ENCODE peak calls at places on chromosomes 4 and X, in seven cellular contexts. M, N, H, D, C, G and J are unnamed samples.

GRCh38 chr4:145058256-145058655 is 39.7 kb downstream of the ANAPC10 start:
- DNase-seq in C (no peak), H (no peak), N (no peak), G (no peak), D (no peak), M (no peak), J (no peak)

GRCh38 chr4:105509291-105509690 is 35.4 kb upstream of the PPA2 start:
- DNase-seq in M (no peak), N (no peak), D (no peak), C (no peak), H (no peak), G (no peak), J (no peak)

GRCh38 chr4:71229477-71230257 is 109.2 kb upstream of the SLC4A4 start:
- DNase-seq in N (peak; percentile 18), D (no peak), G (no peak), M (peak; percentile 13), C (peak; percentile 66), H (peak; percentile 34), J (no peak)

GRCh38 chr4:173013232-173013932 is 155.2 kb upstream of the GALNT7 start:
- DNase-seq in C (peak; percentile 45), N (no peak), H (peak; percentile 59), D (peak; percentile 50), M (peak; percentile 68), G (peak; percentile 38), J (no peak)

GRCh38 chrX:115018944-115019343 is 1.5 kb upstream of the IL13RA2 start:
- DNase-seq in M (no peak), C (no peak), G (no peak), H (no peak), N (no peak), D (no peak), J (no peak)

GRCh38 chrX:49767231-49767630 is 61.9 kb upstream of the PAGE4 start:
- DNase-seq in N (no peak), M (no peak), C (no peak), G (no peak), H (no peak), D (no peak), J (no peak)

GRCh38 chr4:8171941-8172924 is 13.6 kb upstream of the ABLIM2 start:
- DNase-seq in M (no peak), C (no peak), D (peak; percentile 71), N (no peak), H (no peak), G (no peak), J (no peak)

GRCh38 chrX:19658030-19658429 is 142.7 kb upstream of the MAP3K15 start:
- DNase-seq in D (no peak), N (no peak), M (no peak), C (no peak), G (no peak), H (no peak), J (no peak)

GRCh38 chrX:102964941-102965340 is 27.9 kb downstream of the RAB40AL start:
- DNase-seq in C (no peak), M (no peak), G (no peak), N (peak; percentile 70), H (no peak), D (no peak), J (no peak)

GRCh38 chrX:134026732-134027311 is 41.4 kb upstream of the GPC3 start:
- DNase-seq in G (peak; percentile 49), M (peak; percentile 11), C (peak; percentile 7), D (no peak), H (peak; percentile 41), N (peak; percentile 32), J (no peak)

GRCh38 chrX:54415534-54416350 is 24.5 kb upstream of the TSR2 start:
- DNase-seq in G (no peak), C (no peak), N (no peak), D (no peak), M (no peak), H (no peak), J (no peak)

GRCh38 chrX:109920325-109920724 is 82.6 kb upstream of the TMEM164 start:
- DNase-seq in N (no peak), D (no peak), C (no peak), H (no peak), G (no peak), M (no peak), J (no peak)